ENCODE peak calls at places on chromosomes 2 and 18, in nine cellular contexts. X is WERI-Rb-1, Y is brain microvascular endothelial cell, N is HFF-Myc, L is lower leg skin, C is fibroblast of mammary gland, T is Peyer's patch, I is neural progenitor cell, R is AG10803. A is an unnamed sample.

GRCh38 chr2:146721486-146721885 is 1123.3 kb upstream of the ACVR2A start:
- DNase-seq in X (no peak), Y (no peak), N (no peak), L (no peak), C (no peak), T (no peak), I (no peak), R (no peak), A (no peak)

GRCh38 chr2:141331127-141331526 is 799.7 kb downstream of the LRP1B start:
- DNase-seq in X (no peak), Y (peak; percentile 68), N (peak; percentile 30), L (no peak), C (peak; percentile 91), T (no peak), I (no peak), R (peak; percentile 83), A (no peak)

GRCh38 chr2:97699765-97700444 is 13.5 kb upstream of the ZAP70 start:
- DNase-seq in X (peak; percentile 86), Y (peak; percentile 63), N (peak; percentile 44), L (peak; percentile 83), C (peak; percentile 59), T (peak; percentile 35), I (peak; percentile 79), R (peak; percentile 62), A (peak; percentile 92)

GRCh38 chr2:218662377-218662776 is 2.9 kb downstream of the BCS1L start:
- DNase-seq in X (no peak), Y (no peak), N (no peak), L (no peak), C (no peak), T (no peak), I (no peak), R (no peak), A (no peak)

GRCh38 chr18:11857177-11857887 is 6.1 kb downstream of the CHMP1B start:
- DNase-seq in X (no peak), Y (peak; percentile 100), N (peak; percentile 92), L (no peak), C (peak; percentile 100), T (no peak), I (peak; percentile 73), R (peak; percentile 89), A (peak; percentile 72)

GRCh38 chr18:74242451-74243096 is 49.2 kb downstream of the CYB5A start:
- DNase-seq in X (no peak), Y (no peak), N (no peak), L (no peak), C (peak; percentile 48), T (no peak), I (no peak), R (no peak), A (no peak)

GRCh38 chr2:171592026-171592555 is 69.8 kb downstream of the CYBRD1 start:
- DNase-seq in X (no peak), Y (no peak), N (no peak), L (no peak), C (peak; percentile 12), T (no peak), I (no peak), R (no peak), A (no peak)

GRCh38 chr18:37440206-37440605 is 125.4 kb downstream of the CELF4 start:
- DNase-seq in X (no peak), Y (no peak), N (no peak), L (no peak), C (no peak), T (no peak), I (no peak), R (no peak), A (no peak)

GRCh38 chr2:230942371-230942770 is 17.3 kb upstream of the GPR55 start:
- DNase-seq in X (no peak), Y (no peak), N (no peak), L (peak; percentile 58), C (no peak), T (no peak), I (no peak), R (no peak), A (peak; percentile 63)

GRCh38 chr18:61274561-61274960 is 58.7 kb upstream of the CDH20 start:
- DNase-seq in X (no peak), Y (no peak), N (no peak), L (no peak), C (no peak), T (no peak), I (peak; percentile 67), R (no peak), A (no peak)

GRCh38 chr18:51053822-51054221 is 23.8 kb downstream of the SMAD4 start:
- DNase-seq in X (no peak), Y (no peak), N (no peak), L (no peak), C (no peak), T (no peak), I (no peak), R (no peak), A (no peak)

GRCh38 chr18:64983497-64984238 is 767.1 kb upstream of the CDH7 start:
- DNase-seq in X (no peak), Y (no peak), N (no peak), L (no peak), C (no peak), T (no peak), I (no peak), R (no peak), A (no peak)

GRCh38 chr18:54558609-54559585 is 32.1 kb upstream of the DYNAP start:
- DNase-seq in X (no peak), Y (no peak), N (peak; percentile 7), L (no peak), C (peak; percentile 24), T (no peak), I (peak; percentile 21), R (peak; percentile 10), A (no peak)

GRCh38 chr18:74775239-74775638 is 177.6 kb downstream of the ZNF407 start:
- DNase-seq in X (no peak), Y (peak; percentile 76), N (no peak), L (no peak), C (peak; percentile 73), T (no peak), I (no peak), R (peak; percentile 2), A (no peak)

GRCh38 chr2:36889782-36890181 is 76.6 kb downstream of the STRN start:
- DNase-seq in X (no peak), Y (peak; percentile 89), N (peak; percentile 89), L (no peak), C (peak; percentile 98), T (no peak), I (no peak), R (peak; percentile 91), A (no peak)

GRCh38 chr2:223093436-223093839 is 41.4 kb downstream of the KCNE4 start:
- DNase-seq in X (no peak), Y (peak; percentile 65), N (peak; percentile 61), L (peak; percentile 90), C (peak; percentile 81), T (no peak), I (no peak), R (peak; percentile 95), A (peak; percentile 54)

GRCh38 chr18:13108330-13108729 is 110.2 kb upstream of the LDLRAD4 start:
- DNase-seq in X (no peak), Y (no peak), N (no peak), L (no peak), C (no peak), T (no peak), I (no peak), R (no peak), A (no peak)

GRCh38 chr18:13107074-13107473 is 111.5 kb upstream of the LDLRAD4 start:
- DNase-seq in X (no peak), Y (no peak), N (no peak), L (no peak), C (peak; percentile 49), T (no peak), I (no peak), R (peak; percentile 18), A (no peak)

GRCh38 chr18:13110559-13110958 is 108.0 kb upstream of the LDLRAD4 start:
- DNase-seq in X (no peak), Y (no peak), N (no peak), L (no peak), C (no peak), T (no peak), I (no peak), R (no peak), A (no peak)

DNA sequence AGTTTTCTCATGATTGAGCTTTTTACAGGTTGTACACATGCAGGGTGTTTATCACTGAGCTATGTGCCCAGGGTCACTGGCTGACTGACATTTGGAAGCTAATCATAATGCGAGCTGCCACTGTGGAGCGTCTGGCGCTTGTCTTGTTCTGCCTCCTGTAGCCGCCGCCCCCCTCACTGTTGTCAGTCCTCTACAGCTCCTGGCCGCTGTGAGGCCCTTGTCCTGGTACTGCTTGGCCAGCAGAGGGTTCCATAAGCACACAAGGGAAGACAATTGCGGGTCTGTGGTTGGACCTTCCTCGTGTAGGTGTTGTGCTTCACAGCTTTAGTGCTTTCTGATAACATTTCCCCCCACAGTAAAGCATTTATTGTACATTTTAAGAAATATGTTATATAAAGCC is 105.6 kb upstream of the LDLRAD4 start:
- DNase-seq in X (peak; percentile 93), Y (peak; percentile 58), N (no peak), L (no peak), C (peak; percentile 39), T (no peak), I (peak; percentile 91), R (peak; percentile 54), A (peak; percentile 94)
- TF ChIP-seq CTCF in X (peak; percentile 79), Y (peak; percentile 78), N (peak; percentile 40), L (no peak), C (peak; percentile 19), T (no peak), I (peak; percentile 63), R (peak; percentile 58), A (peak; percentile 79)

GRCh38 chr2:151176661-151177060 is 85.0 kb downstream of the RBM43 start:
- DNase-seq in X (no peak), Y (no peak), N (no peak), L (no peak), C (no peak), T (no peak), I (no peak), R (no peak), A (peak; percentile 56)
- TF ChIP-seq CTCF in X (no peak), Y (no peak), N (no peak), L (no peak), C (no peak), T (no peak), I (no peak), R (no peak), A (peak; percentile 33)

GRCh38 chr18:34583895-34584294 is 126.2 kb upstream of the DTNA start:
- DNase-seq in X (no peak), Y (no peak), N (no peak), L (no peak), C (no peak), T (no peak), I (peak; percentile 25), R (no peak), A (no peak)
- TF ChIP-seq CTCF in X (no peak), Y (no peak), N (no peak), L (no peak), C (no peak), T (no peak), I (no peak), R (no peak), A (peak; percentile 44)

DNA sequence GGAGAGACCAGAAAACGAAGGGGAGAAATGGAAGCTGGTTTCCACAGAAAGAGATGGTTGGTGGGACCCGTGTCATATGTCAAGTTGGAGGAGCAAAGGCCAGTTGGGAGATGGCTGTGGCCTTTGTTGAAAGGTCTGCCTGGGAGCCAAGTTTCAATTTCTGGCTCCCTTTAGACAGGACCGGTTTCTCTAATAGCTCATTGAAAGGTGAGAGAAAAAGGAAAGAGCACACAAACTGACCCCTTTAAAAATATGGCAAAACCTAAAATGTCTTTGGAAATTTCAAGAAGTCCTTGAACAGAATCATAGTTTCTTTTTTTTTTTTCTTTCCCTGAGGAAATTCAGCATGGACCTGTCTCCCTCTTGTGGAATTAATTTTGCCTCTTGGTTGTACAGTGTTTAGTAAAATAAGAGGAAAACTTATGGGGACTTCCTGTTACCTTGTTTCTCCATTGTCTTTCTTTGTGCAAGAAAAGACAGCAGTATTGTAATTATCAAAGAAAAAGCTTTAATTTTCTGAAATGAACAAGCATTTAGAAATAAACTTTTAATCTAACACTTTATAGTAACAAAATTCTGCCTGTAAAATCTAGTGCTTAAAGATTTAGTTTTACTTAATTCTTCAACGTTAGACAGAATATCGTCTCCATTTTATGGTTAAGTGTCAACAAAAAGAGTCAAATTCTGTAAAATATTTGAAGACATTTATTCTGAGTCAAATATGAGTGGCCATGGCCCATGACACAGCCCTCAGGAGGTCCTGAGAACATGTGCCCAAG is 176.4 kb upstream of the NABP1 start:
- DNase-seq in X (no peak), Y (peak; percentile 11), N (peak; percentile 27), L (no peak), C (peak; percentile 75), T (no peak), I (no peak), R (peak; percentile 73), A (no peak)
- TF ChIP-seq CTCF in X (peak; percentile 4), Y (peak; percentile 48), N (peak; percentile 31), L (no peak), C (peak; percentile 74), T (no peak), I (peak; percentile 58), R (peak; percentile 81), A (peak; percentile 59)

A was measured in endodermal cell.